ENCODE peak calls at places on chromosomes 16 and 17, in eight cellular contexts. E is transverse colon, L is endothelial cell of umbilical vein, N is K562, W is stomach, V is sigmoid colon, T is HCT116, X is esophagus muscularis mucosa. I is an unnamed sample.

GRCh38 chr16:58428621-58429557 is 36.6 kb downstream of the GINS3 start:
- DNase-seq in E (no peak), L (no peak), N (no peak), W (no peak), V (no peak), T (no peak), X (no peak), I (no peak)

GRCh38 chr16:71709231-71709781 is 15.2 kb downstream of the PHLPP2 start:
- DNase-seq in E (no peak), L (peak; percentile 50), N (no peak), W (no peak), V (no peak), T (no peak), X (no peak), I (no peak)

GRCh38 chr16:21199607-21200218 is 11.7 kb downstream of the ZP2 start:
- DNase-seq in E (no peak), L (no peak), N (no peak), W (no peak), V (no peak), T (no peak), X (no peak), I (no peak)

GRCh38 chr17:50661795-50662391 is 27.2 kb downstream of the ABCC3 start:
- DNase-seq in E (peak; percentile 90), L (peak; percentile 86), N (peak; percentile 88), W (peak; percentile 77), V (peak; percentile 81), T (peak; percentile 92), X (no peak), I (no peak)

GRCh38 chr16:4283939-4284338 is 11.1 kb upstream of the TFAP4 start:
- DNase-seq in E (no peak), L (no peak), N (no peak), W (no peak), V (no peak), T (no peak), X (no peak), I (no peak)

GRCh38 chr16:13630292-13630850 is 289.6 kb upstream of the ERCC4 start:
- DNase-seq in E (no peak), L (no peak), N (no peak), W (no peak), V (no peak), T (no peak), X (no peak), I (no peak)

GRCh38 chr17:70552230-70552981 is 383.1 kb downstream of the KCNJ2 start:
- DNase-seq in E (no peak), L (peak; percentile 75), N (peak; percentile 11), W (no peak), V (no peak), T (peak; percentile 29), X (no peak), I (no peak)

GRCh38 chr16:54577566-54578180 is 291.1 kb upstream of the IRX3 start:
- DNase-seq in E (no peak), L (no peak), N (no peak), W (no peak), V (no peak), T (no peak), X (no peak), I (no peak)

GRCh38 chr17:420479-421175 is 68.0 kb upstream of the RPH3AL start:
- DNase-seq in E (no peak), L (no peak), N (no peak), W (no peak), V (no peak), T (no peak), X (no peak), I (no peak)

GRCh38 chr17:40319651-40320550 is 10.9 kb downstream of the RARA start:
- DNase-seq in E (peak; percentile 75), L (no peak), N (no peak), W (peak; percentile 59), V (no peak), T (no peak), X (no peak), I (no peak)

GRCh38 chr17:39787743-39788484 is 50.2 kb downstream of the GRB7 start:
- DNase-seq in E (no peak), L (no peak), N (no peak), W (no peak), V (no peak), T (no peak), X (no peak), I (no peak)

GRCh38 chr16:57380671-57381462 is 8.6 kb downstream of the CX3CL1 start:
- DNase-seq in E (no peak), L (peak; percentile 68), N (no peak), W (no peak), V (no peak), T (no peak), X (no peak), I (no peak)

GRCh38 chr17:57211010-57211411 is 45.3 kb upstream of the MSI2 start:
- DNase-seq in E (no peak), L (no peak), N (no peak), W (no peak), V (no peak), T (no peak), X (peak; percentile 57), I (no peak)

GRCh38 chr17:17235212-17236174 is 1.5 kb downstream of the FLCN start:
- DNase-seq in E (no peak), L (peak; percentile 36), N (no peak), W (no peak), V (no peak), T (no peak), X (no peak), I (no peak)

GRCh38 chr16:83713597-83713996 is 94.2 kb upstream of the HSBP1 start:
- DNase-seq in E (no peak), L (no peak), N (peak; percentile 68), W (no peak), V (no peak), T (no peak), X (no peak), I (no peak)

GRCh38 chr16:68668266-68668665 is 23.2 kb downstream of the CDH3 start:
- DNase-seq in E (no peak), L (no peak), N (no peak), W (no peak), V (no peak), T (no peak), X (no peak), I (no peak)

GRCh38 chr16:49756971-49757743 is 98.8 kb downstream of the ZNF423 start:
- DNase-seq in E (no peak), L (peak; percentile 14), N (no peak), W (no peak), V (no peak), T (no peak), X (no peak), I (no peak)

GRCh38 chr16:87960851-87961250 is 9.6 kb downstream of the BANP start:
- DNase-seq in E (no peak), L (no peak), N (no peak), W (no peak), V (no peak), T (no peak), X (no peak), I (no peak)

GRCh38 chr17:54887787-54888186 is 12.9 kb upstream of the TOM1L1 start:
- DNase-seq in E (no peak), L (no peak), N (no peak), W (no peak), V (no peak), T (no peak), X (no peak), I (no peak)

GRCh38 chr16:19113577-19114358 is at the start of gene ITPRIPL2:
- DNase-seq in E (peak; percentile 84), L (peak; percentile 83), N (peak; percentile 72), W (peak; percentile 83), V (peak; percentile 95), T (peak; percentile 79), X (peak; percentile 95), I (peak; percentile 61)

GRCh38 chr17:79001190-79002020 is 8.2 kb downstream of the CANT1 start:
- DNase-seq in E (no peak), L (no peak), N (no peak), W (no peak), V (peak; percentile 58), T (no peak), X (no peak), I (no peak)

GRCh38 chr16:383326-384020 is 1.7 kb upstream of the PGAP6 start:
- DNase-seq in E (peak; percentile 82), L (peak; percentile 31), N (no peak), W (peak; percentile 81), V (no peak), T (peak; percentile 59), X (no peak), I (no peak)
- TF ChIP-seq POLR2A in E (peak; percentile 76), L (no peak), N (no peak), W (no peak), V (no peak), T (no peak), X (no peak), I (peak; percentile 55)

GRCh38 chr16:46974352-46974751 is 878 bp upstream of the DNAJA2 start:
- DNase-seq in E (no peak), L (no peak), N (peak; percentile 17), W (no peak), V (no peak), T (no peak), X (no peak), I (no peak)
- TF ChIP-seq POLR2AphosphoS5 in E (no peak), L (no peak), N (no peak), W (no peak), V (no peak), T (no peak), X (no peak), I (peak; percentile 47)

GRCh38 chr16:31880322-31880979 is 6.8 kb downstream of the ZNF267 start:
- DNase-seq in E (no peak), L (peak; percentile 66), N (peak; percentile 88), W (no peak), V (no peak), T (no peak), X (no peak), I (no peak)
- TF ChIP-seq POLR2A in E (no peak), L (no peak), N (peak; percentile 67), W (no peak), V (no peak), T (no peak), X (no peak), I (peak; percentile 51)

DNA sequence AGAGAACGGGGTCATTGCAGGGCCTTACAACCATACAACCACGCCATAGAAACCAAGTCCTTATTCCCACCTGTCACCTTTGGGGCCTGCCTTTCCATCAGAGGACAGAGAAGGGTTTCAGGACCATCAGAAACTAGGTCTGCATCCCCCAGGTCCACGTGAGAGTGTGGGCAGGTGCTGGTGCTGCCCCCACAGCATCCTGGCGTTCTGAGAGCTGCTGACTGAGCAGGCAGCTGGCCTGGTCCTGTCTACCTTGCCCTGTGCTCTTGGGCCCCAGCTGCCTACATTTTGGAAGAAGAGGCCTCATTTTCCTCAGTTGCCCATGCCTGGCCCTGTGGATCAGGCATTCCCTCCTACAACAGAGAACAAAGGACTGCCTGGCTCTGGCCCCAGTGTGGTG is 21.6 kb downstream of the ZNF276 start:
- DNase-seq in E (no peak), L (no peak), N (no peak), W (no peak), V (no peak), T (no peak), X (no peak), I (no peak)
- TF ChIP-seq POLR2AphosphoS5 in E (no peak), L (no peak), N (peak; percentile 27), W (no peak), V (no peak), T (no peak), X (no peak), I (no peak)